ENCODE peak calls at places on chromosome 11, in four cellular contexts. S, A, Y and L are unnamed samples.

GRCh38 chr11:27868226-27868625 is 168.0 kb upstream of the BDNF start:
- DNase-seq in S (no peak), A (no peak), Y (no peak), L (no peak)

GRCh38 chr11:85939099-85940015 is 84.2 kb downstream of the CCDC83 start:
- DNase-seq in S (no peak), A (no peak), Y (no peak), L (no peak)

GRCh38 chr11:134196756-134197155 is 27.0 kb downstream of the NCAPD3 start:
- DNase-seq in S (no peak), A (no peak), Y (no peak), L (no peak)

GRCh38 chr11:85875505-85875904 is 20.3 kb downstream of the CCDC83 start:
- DNase-seq in S (peak; percentile 72), A (no peak), Y (peak; percentile 11), L (peak; percentile 69)

GRCh38 chr11:75625970-75626691 is 42.7 kb downstream of the MAP6 start:
- DNase-seq in S (peak; percentile 90), A (no peak), Y (peak; percentile 69), L (peak; percentile 95)

GRCh38 chr11:10405858-10406592 is 49.0 kb upstream of the AMPD3 start:
- DNase-seq in S (peak; percentile 92), A (peak; percentile 29), Y (peak; percentile 89), L (peak; percentile 91)

GRCh38 chr11:110075087-110075821 is 17.9 kb upstream of the ZC3H12C start:
- DNase-seq in S (peak; percentile 86), A (no peak), Y (no peak), L (no peak)

GRCh38 chr11:132205496-132205895 is 835.1 kb downstream of the NTM start:
- DNase-seq in S (no peak), A (no peak), Y (no peak), L (no peak)

GRCh38 chr11:47511927-47512326 is 41.0 kb downstream of the CELF1 start:
- DNase-seq in S (no peak), A (no peak), Y (no peak), L (peak; percentile 54)

GRCh38 chr11:109902764-109903436 is 190.3 kb upstream of the ZC3H12C start:
- DNase-seq in S (no peak), A (no peak), Y (no peak), L (no peak)

GRCh38 chr11:11499300-11499699 is 122.5 kb downstream of the GALNT18 start:
- DNase-seq in S (no peak), A (no peak), Y (no peak), L (no peak)

GRCh38 chr11:124778281-124778680 is 16.2 kb upstream of the ESAM start:
- DNase-seq in S (no peak), A (no peak), Y (no peak), L (no peak)

GRCh38 chr11:119671561-119672015 is 57.4 kb downstream of the NECTIN1 start:
- DNase-seq in S (peak; percentile 54), A (no peak), Y (no peak), L (peak; percentile 52)

GRCh38 chr11:15258433-15259350 is 144.0 kb downstream of the INSC start:
- DNase-seq in S (peak; percentile 64), A (no peak), Y (peak; percentile 51), L (peak; percentile 54)